ENCODE peak calls at places on chromosome 4, in nine cellular contexts. One of them, this sample, is unnamed.

GRCh38 chr4:99845708-99846469 is 29.3 kb downstream of the DAPP1 start:
- DNase-seq in endothelial cell of umbilical vein: no peak
- DNase-seq in left ventricle myocardium superior: no peak
- DNase-seq in AG08395: no peak
- DNase-seq in cardiac septum: no peak
- DNase-seq in T47D: no peak
- DNase-seq in GM19239: no peak
- DNase-seq in stimulated activated CD8-positive, alpha-beta memory T cell treated with anti-CD3 and anti-CD28 coated beads, Interleukin-12 subunit alpha, Interleukin-12 subunit beta, amount 100 ng/mL, for 1 hour: no peak
- DNase-seq in NCI-H2081 treated with DMSO at 0.1 percent for 48 hours: no peak
- DNase-seq in this sample: no peak

GRCh38 chr4:1354983-1355275 is 7.9 kb downstream of the UVSSA start:
- DNase-seq in endothelial cell of umbilical vein: no peak
- DNase-seq in left ventricle myocardium superior: no peak
- DNase-seq in AG08395: no peak
- DNase-seq in cardiac septum: no peak
- DNase-seq in T47D: no peak
- DNase-seq in GM19239: no peak
- DNase-seq in stimulated activated CD8-positive, alpha-beta memory T cell treated with anti-CD3 and anti-CD28 coated beads, Interleukin-12 subunit alpha, Interleukin-12 subunit beta, amount 100 ng/mL, for 1 hour: no peak
- DNase-seq in NCI-H2081 treated with DMSO at 0.1 percent for 48 hours: no peak
- DNase-seq in this sample: no peak

GRCh38 chr4:154984148-154984547 is 203.1 kb downstream of the RBM46 start:
- DNase-seq in endothelial cell of umbilical vein: no peak
- DNase-seq in left ventricle myocardium superior: no peak
- DNase-seq in AG08395: no peak
- DNase-seq in cardiac septum: no peak
- DNase-seq in T47D: no peak
- DNase-seq in GM19239: no peak
- DNase-seq in stimulated activated CD8-positive, alpha-beta memory T cell treated with anti-CD3 and anti-CD28 coated beads, Interleukin-12 subunit alpha, Interleukin-12 subunit beta, amount 100 ng/mL, for 1 hour: no peak
- DNase-seq in NCI-H2081 treated with DMSO at 0.1 percent for 48 hours: no peak
- DNase-seq in this sample: no peak

GRCh38 chr4:7817877-7818675 is 121.6 kb downstream of the AFAP1 start:
- DNase-seq in endothelial cell of umbilical vein: no peak
- DNase-seq in left ventricle myocardium superior: peak
- DNase-seq in AG08395: no peak
- DNase-seq in cardiac septum: no peak
- DNase-seq in T47D: no peak
- DNase-seq in GM19239: no peak
- DNase-seq in stimulated activated CD8-positive, alpha-beta memory T cell treated with anti-CD3 and anti-CD28 coated beads, Interleukin-12 subunit alpha, Interleukin-12 subunit beta, amount 100 ng/mL, for 1 hour: no peak
- DNase-seq in NCI-H2081 treated with DMSO at 0.1 percent for 48 hours: peak
- DNase-seq in this sample: no peak

GRCh38 chr4:71595576-71596108 is 188.2 kb downstream of the GC start:
- DNase-seq in endothelial cell of umbilical vein: no peak
- DNase-seq in left ventricle myocardium superior: no peak
- DNase-seq in AG08395: no peak
- DNase-seq in cardiac septum: no peak
- DNase-seq in T47D: no peak
- DNase-seq in GM19239: no peak
- DNase-seq in stimulated activated CD8-positive, alpha-beta memory T cell treated with anti-CD3 and anti-CD28 coated beads, Interleukin-12 subunit alpha, Interleukin-12 subunit beta, amount 100 ng/mL, for 1 hour: no peak
- DNase-seq in NCI-H2081 treated with DMSO at 0.1 percent for 48 hours: no peak
- DNase-seq in this sample: no peak

GRCh38 chr4:145153181-145153903 is 27.0 kb downstream of the OTUD4 start:
- DNase-seq in endothelial cell of umbilical vein: peak
- DNase-seq in left ventricle myocardium superior: no peak
- DNase-seq in AG08395: no peak
- DNase-seq in cardiac septum: no peak
- DNase-seq in T47D: no peak
- DNase-seq in GM19239: no peak
- DNase-seq in stimulated activated CD8-positive, alpha-beta memory T cell treated with anti-CD3 and anti-CD28 coated beads, Interleukin-12 subunit alpha, Interleukin-12 subunit beta, amount 100 ng/mL, for 1 hour: no peak
- DNase-seq in NCI-H2081 treated with DMSO at 0.1 percent for 48 hours: no peak
- DNase-seq in this sample: no peak

GRCh38 chr4:5128569-5128968 is 77.3 kb downstream of the STK32B start:
- DNase-seq in endothelial cell of umbilical vein: no peak
- DNase-seq in left ventricle myocardium superior: no peak
- DNase-seq in AG08395: no peak
- DNase-seq in cardiac septum: no peak
- DNase-seq in T47D: peak
- DNase-seq in GM19239: no peak
- DNase-seq in stimulated activated CD8-positive, alpha-beta memory T cell treated with anti-CD3 and anti-CD28 coated beads, Interleukin-12 subunit alpha, Interleukin-12 subunit beta, amount 100 ng/mL, for 1 hour: no peak
- DNase-seq in NCI-H2081 treated with DMSO at 0.1 percent for 48 hours: no peak
- DNase-seq in this sample: no peak

GRCh38 chr4:10706236-10706635 is 21.7 kb upstream of the CLNK start:
- DNase-seq in endothelial cell of umbilical vein: peak
- DNase-seq in left ventricle myocardium superior: no peak
- DNase-seq in AG08395: no peak
- DNase-seq in cardiac septum: no peak
- DNase-seq in T47D: no peak
- DNase-seq in GM19239: no peak
- DNase-seq in stimulated activated CD8-positive, alpha-beta memory T cell treated with anti-CD3 and anti-CD28 coated beads, Interleukin-12 subunit alpha, Interleukin-12 subunit beta, amount 100 ng/mL, for 1 hour: no peak
- DNase-seq in NCI-H2081 treated with DMSO at 0.1 percent for 48 hours: no peak
- DNase-seq in this sample: no peak

GRCh38 chr4:41548305-41548704 is 10.3 kb downstream of the LIMCH1 start:
- DNase-seq in endothelial cell of umbilical vein: no peak
- DNase-seq in left ventricle myocardium superior: no peak
- DNase-seq in AG08395: no peak
- DNase-seq in cardiac septum: no peak
- DNase-seq in T47D: no peak
- DNase-seq in GM19239: no peak
- DNase-seq in stimulated activated CD8-positive, alpha-beta memory T cell treated with anti-CD3 and anti-CD28 coated beads, Interleukin-12 subunit alpha, Interleukin-12 subunit beta, amount 100 ng/mL, for 1 hour: no peak
- DNase-seq in NCI-H2081 treated with DMSO at 0.1 percent for 48 hours: no peak
- DNase-seq in this sample: no peak

GRCh38 chr4:140286503-140286902 is 86.9 kb upstream of the SCOC start:
- DNase-seq in endothelial cell of umbilical vein: no peak
- DNase-seq in left ventricle myocardium superior: no peak
- DNase-seq in AG08395: peak
- DNase-seq in cardiac septum: no peak
- DNase-seq in T47D: no peak
- DNase-seq in GM19239: no peak
- DNase-seq in stimulated activated CD8-positive, alpha-beta memory T cell treated with anti-CD3 and anti-CD28 coated beads, Interleukin-12 subunit alpha, Interleukin-12 subunit beta, amount 100 ng/mL, for 1 hour: no peak
- DNase-seq in NCI-H2081 treated with DMSO at 0.1 percent for 48 hours: no peak
- DNase-seq in this sample: no peak

GRCh38 chr4:71833175-71833900 is 49.5 kb upstream of the GC start:
- DNase-seq in endothelial cell of umbilical vein: no peak
- DNase-seq in left ventricle myocardium superior: peak
- DNase-seq in AG08395: no peak
- DNase-seq in cardiac septum: no peak
- DNase-seq in T47D: no peak
- DNase-seq in GM19239: no peak
- DNase-seq in stimulated activated CD8-positive, alpha-beta memory T cell treated with anti-CD3 and anti-CD28 coated beads, Interleukin-12 subunit alpha, Interleukin-12 subunit beta, amount 100 ng/mL, for 1 hour: no peak
- DNase-seq in NCI-H2081 treated with DMSO at 0.1 percent for 48 hours: no peak
- DNase-seq in this sample: no peak

GRCh38 chr4:84231539-84232055 is 267.5 kb downstream of the NKX6-1 start:
- DNase-seq in endothelial cell of umbilical vein: no peak
- DNase-seq in left ventricle myocardium superior: no peak
- DNase-seq in AG08395: no peak
- DNase-seq in cardiac septum: no peak
- DNase-seq in T47D: no peak
- DNase-seq in GM19239: no peak
- DNase-seq in stimulated activated CD8-positive, alpha-beta memory T cell treated with anti-CD3 and anti-CD28 coated beads, Interleukin-12 subunit alpha, Interleukin-12 subunit beta, amount 100 ng/mL, for 1 hour: no peak
- DNase-seq in NCI-H2081 treated with DMSO at 0.1 percent for 48 hours: no peak
- DNase-seq in this sample: no peak

GRCh38 chr4:117491531-117491930 is 406.2 kb upstream of the TRAM1L1 start:
- DNase-seq in endothelial cell of umbilical vein: no peak
- DNase-seq in left ventricle myocardium superior: no peak
- DNase-seq in AG08395: no peak
- DNase-seq in cardiac septum: no peak
- DNase-seq in T47D: no peak
- DNase-seq in GM19239: no peak
- DNase-seq in stimulated activated CD8-positive, alpha-beta memory T cell treated with anti-CD3 and anti-CD28 coated beads, Interleukin-12 subunit alpha, Interleukin-12 subunit beta, amount 100 ng/mL, for 1 hour: no peak
- DNase-seq in NCI-H2081 treated with DMSO at 0.1 percent for 48 hours: no peak
- DNase-seq in this sample: no peak

This sample was measured in RWPE2.